ENCODE peak calls at places on chromosomes 3 and 15, in five cellular contexts. L, Q, P, R and E are unnamed samples.

GRCh38 chr3:172138792-172139507 is 99.6 kb downstream of the FNDC3B start:
- DNase-seq in R (no peak), Q (no peak), L (peak; percentile 55), P (no peak), E (peak; percentile 87)

GRCh38 chr15:72227192-72227586 is 3.8 kb downstream of the PKM start:
- DNase-seq in Q (no peak), P (peak; percentile 39), L (no peak), R (peak; percentile 79), E (peak; percentile 67)

GRCh38 chr3:154122096-154122911 is 1.1 kb downstream of the ARHGEF26 start:
- DNase-seq in L (peak; percentile 26), R (no peak), Q (no peak), P (no peak), E (peak; percentile 72)

GRCh38 chr15:63019539-63020109 is 22.9 kb upstream of the TPM1 start:
- DNase-seq in R (peak; percentile 84), L (no peak), P (no peak), Q (peak; percentile 30), E (peak; percentile 94)

GRCh38 chr15:65099336-65099735 is 15.7 kb downstream of the UBAP1L start:
- DNase-seq in L (no peak), R (no peak), Q (no peak), P (no peak), E (no peak)

GRCh38 chr3:138469869-138470268 is 35.5 kb downstream of the ESYT3 start:
- DNase-seq in Q (no peak), L (no peak), P (no peak), R (no peak), E (peak; percentile 43)

GRCh38 chr3:113746955-113747718 is at the start of gene ATP6V1A:
- DNase-seq in R (no peak), P (peak; percentile 64), Q (peak; percentile 52), L (peak; percentile 66), E (peak; percentile 91)

GRCh38 chr15:67103869-67104268 is 38.5 kb downstream of the SMAD3 start:
- DNase-seq in P (no peak), R (no peak), L (no peak), Q (no peak), E (no peak)

GRCh38 chr15:52528465-52529288 is at the start of gene MYO5A:
- DNase-seq in Q (peak; percentile 57), P (peak; percentile 76), R (peak; percentile 70), L (peak; percentile 79), E (peak; percentile 85)